ENCODE peak calls at places on chromosomes 16 and 17, in six cellular contexts. D, H, M, C, Q and T are unnamed samples.

GRCh38 chr17:37273419-37274051 is 102.2 kb upstream of the C17orf78 start:
- DNase-seq in D (no peak), Q (no peak), C (no peak), M (no peak), H (no peak), T (peak)

GRCh38 chr16:13977177-13977576 is 57.2 kb downstream of the ERCC4 start:
- DNase-seq in Q (no peak), M (no peak), C (no peak), D (no peak), H (no peak), T (no peak)

GRCh38 chr16:26905336-26905735 is 161.4 kb upstream of the C16orf82 start:
- DNase-seq in C (no peak), M (no peak), D (no peak), H (no peak), Q (no peak), T (no peak)

GRCh38 chr17:32859857-32860525 is 16.9 kb downstream of the MYO1D start:
- DNase-seq in Q (no peak), H (no peak), D (no peak), C (no peak), M (no peak), T (no peak)

GRCh38 chr17:59342681-59343127 is 11.2 kb downstream of the YPEL2 start:
- DNase-seq in C (no peak), M (no peak), Q (no peak), D (no peak), H (no peak), T (no peak)

GRCh38 chr16:14458576-14458975 is 171.5 kb downstream of the PARN start:
- DNase-seq in Q (no peak), C (no peak), D (no peak), H (no peak), M (no peak), T (no peak)

GRCh38 chr17:59149051-59149450 is 5.9 kb downstream of the SKA2 start:
- DNase-seq in Q (no peak), D (no peak), M (no peak), C (no peak), H (no peak), T (no peak)

GRCh38 chr17:8226536-8227237 is 16.3 kb upstream of the AURKB start:
- DNase-seq in D (no peak), Q (peak), H (peak), C (no peak), M (peak), T (peak)

GRCh38 chr17:76840443-76840767 is 27.8 kb upstream of the MGAT5B start:
- DNase-seq in M (no peak), H (no peak), C (no peak), D (no peak), Q (no peak), T (no peak)

GRCh38 chr17:732788-733720 is 658 bp downstream of the TLCD3A start:
- DNase-seq in Q (no peak), M (peak), H (peak), D (no peak), C (peak), T (no peak)

GRCh38 chr16:49455181-49455990 is 81.8 kb downstream of the C16orf78 start:
- DNase-seq in C (peak), D (no peak), H (no peak), Q (no peak), M (no peak), T (no peak)

GRCh38 chr17:30279156-30279555 is 12.6 kb downstream of the BLMH start:
- DNase-seq in D (no peak), M (no peak), Q (no peak), C (no peak), H (no peak), T (no peak)

GRCh38 chr16:1193143-1193824 is 31.8 kb downstream of the TPSG1 start:
- DNase-seq in Q (no peak), C (no peak), H (no peak), M (no peak), D (no peak), T (no peak)

GRCh38 chr17:28572294-28573099 is 1.2 kb upstream of the PIGS start:
- DNase-seq in D (no peak), Q (no peak), C (no peak), H (peak), M (no peak), T (no peak)

GRCh38 chr17:42866216-42866615 is 15.2 kb downstream of the AOC3 start:
- DNase-seq in D (no peak), H (no peak), Q (no peak), C (no peak), M (no peak), T (no peak)

GRCh38 chr17:1260762-1261161 is 9.5 kb upstream of the BHLHA9 start:
- DNase-seq in C (no peak), M (no peak), D (no peak), Q (no peak), H (no peak), T (no peak)

GRCh38 chr17:81254955-81255717 is 16.0 kb downstream of the NDUFAF8 start:
- DNase-seq in C (no peak), M (peak), D (no peak), Q (peak), H (peak), T (peak)

GRCh38 chr16:23324727-23325126 is 22.6 kb downstream of the SCNN1B start:
- DNase-seq in H (peak), M (peak), D (no peak), C (no peak), Q (no peak), T (no peak)

GRCh38 chr17:17975441-17975840 is 2.8 kb downstream of the DRC3 start:
- DNase-seq in Q (no peak), C (no peak), D (no peak), H (no peak), M (no peak), T (no peak)

GRCh38 chr17:47120521-47121095 is 68.5 kb downstream of the CDC27 start:
- DNase-seq in H (no peak), C (no peak), Q (no peak), D (no peak), M (no peak), T (no peak)

GRCh38 chr17:48457080-48457836 is 27.2 kb upstream of the SKAP1 start:
- DNase-seq in H (peak), M (peak), Q (peak), D (no peak), C (peak), T (peak)

GRCh38 chr17:14886200-14886739 is 378.9 kb downstream of the PMP22 start:
- DNase-seq in H (no peak), C (no peak), D (no peak), M (no peak), Q (no peak), T (no peak)

GRCh38 chr16:19309178-19309577 is 23.6 kb downstream of the CLEC19A start:
- DNase-seq in M (no peak), D (no peak), C (no peak), H (no peak), Q (no peak), T (no peak)

GRCh38 chr17:50798424-50799344 is 31.4 kb upstream of the ANKRD40CL start:
- DNase-seq in D (no peak), M (peak), C (no peak), Q (no peak), H (no peak), T (peak)

GRCh38 chr16:84950906-84951305 is 60.4 kb downstream of the ZDHHC7 start:
- DNase-seq in H (no peak), D (no peak), M (no peak), C (peak), Q (no peak), T (no peak)

GRCh38 chr16:30121741-30122620 is 1.0 kb downstream of the MAPK3 start:
- DNase-seq in H (peak), Q (peak), D (no peak), C (no peak), M (no peak), T (no peak)
- H3K27ac ChIP-seq in H (peak), Q (peak), D (peak), C (peak), M (peak), T (peak)

DNA sequence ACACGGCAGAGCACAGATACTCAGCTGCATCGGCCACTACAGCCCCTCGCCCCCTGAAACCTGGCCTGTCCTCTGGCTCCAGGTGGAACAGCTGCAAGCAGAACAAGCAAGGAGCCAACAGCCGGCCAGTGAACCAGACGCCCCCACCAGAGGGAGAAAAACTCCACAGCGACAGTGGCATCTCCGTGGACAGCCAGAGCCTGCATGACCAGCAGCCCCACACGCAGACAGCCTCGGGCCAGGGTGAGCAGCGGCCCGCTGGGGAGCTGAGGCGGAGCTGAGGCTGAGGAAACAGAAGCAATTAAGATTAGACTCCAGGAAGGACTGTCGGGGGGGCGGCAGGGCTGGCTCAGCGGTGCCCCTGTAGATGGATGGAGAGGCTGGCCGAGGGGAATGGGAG is 16.7 kb downstream of the NGFR start:
- DNase-seq in Q (no peak), C (no peak), D (no peak), M (no peak), H (no peak), T (no peak)
- TF ChIP-seq CTCF in Q (no peak), C (no peak), D (no peak), M (no peak), H (no peak), T (no peak)

DNA sequence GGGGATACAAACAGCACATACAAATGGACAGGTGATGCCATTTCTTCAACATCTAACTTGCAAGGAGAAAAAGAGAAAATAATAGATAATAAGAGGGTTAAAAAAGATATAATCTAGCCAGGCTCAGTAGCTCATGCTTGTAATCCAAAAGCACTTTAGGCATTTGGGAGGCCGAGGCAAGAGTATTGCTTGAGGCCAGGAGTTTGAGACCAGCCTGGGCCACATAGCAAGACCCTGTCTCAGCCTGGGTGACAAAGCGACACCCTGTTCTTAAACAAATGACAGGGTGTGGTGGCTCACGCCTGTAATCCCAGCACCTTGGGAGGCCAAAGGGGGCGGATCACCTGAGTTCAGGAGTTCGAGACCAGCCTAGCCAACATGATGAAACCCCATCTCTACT is 19.3 kb downstream of the C16orf87 start:
- DNase-seq in M (no peak), C (no peak), H (no peak), D (no peak), Q (no peak), T (no peak)
- H3K27ac ChIP-seq in M (no peak), C (no peak), H (no peak), D (no peak), Q (no peak), T (no peak)

GRCh38 chr17:51850206-51850605 is 308.3 kb downstream of the CA10 start:
- DNase-seq in C (no peak), D (no peak), Q (no peak), H (no peak), M (no peak), T (no peak)
- TF ChIP-seq CTCF in C (no peak), D (no peak), Q (no peak), H (peak), M (no peak), T (no peak)

DNA sequence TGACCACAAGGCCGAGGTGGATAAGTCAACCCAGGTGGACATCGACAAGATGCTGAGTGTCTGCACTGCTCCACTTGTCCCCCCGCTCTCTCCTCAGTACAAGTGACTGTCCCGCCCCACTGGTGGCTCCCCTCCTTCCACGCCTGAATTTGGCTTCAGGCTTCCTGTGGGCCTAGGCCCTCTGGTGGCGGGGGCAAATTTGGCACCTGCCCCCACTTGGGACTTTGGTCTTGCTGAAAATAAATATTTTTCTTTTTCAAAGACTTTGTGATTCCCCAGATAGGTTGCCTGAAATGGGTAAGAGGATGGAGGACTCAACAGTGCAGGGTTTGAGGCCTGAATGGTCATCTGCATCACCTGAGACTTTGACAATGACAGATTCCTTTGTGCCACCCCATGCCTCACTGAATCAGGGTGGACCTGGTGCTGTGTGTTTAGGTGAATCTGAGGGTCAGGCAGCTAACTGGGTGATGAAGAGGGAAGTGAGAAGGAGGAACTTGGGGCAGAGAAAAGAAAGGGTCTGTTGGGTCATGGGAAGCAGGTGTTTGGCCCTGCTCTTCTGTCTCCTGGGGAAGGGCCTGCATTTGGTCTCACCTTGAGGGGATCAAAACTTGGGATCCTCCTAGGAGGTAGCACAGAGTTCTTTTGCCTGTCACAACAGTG is 2.0 kb downstream of the C16orf86 start:
- DNase-seq in H (no peak), D (no peak), M (no peak), Q (no peak), C (peak), T (no peak)
- H3K27ac ChIP-seq in H (peak), D (no peak), M (peak), Q (no peak), C (no peak), T (peak)